ENCODE peak calls at places on chromosome 17, in ten cellular contexts. V is ovary, Q is endothelial cell of umbilical vein, H is gastrocnemius medialis, G is tibial nerve, F is heart left ventricle, Z is vagina, C is stomach, R is A549, B is spleen. Y is an unnamed sample.

GRCh38 chr17:77571562-77571981 is 386.9 kb upstream of the TNRC6C start:
- DNase-seq in Z (no peak), F (no peak), B (peak; percentile 72), C (peak; percentile 32), Q (peak; percentile 64), G (no peak), H (no peak), V (no peak), R (no peak), Y (peak; percentile 37)

GRCh38 chr17:35051579-35052239 is 11.8 kb downstream of the RFFL start:
- DNase-seq in Q (peak; percentile 65), C (no peak), F (no peak), R (no peak), B (no peak), G (no peak), Z (no peak), V (no peak), H (no peak), Y (no peak)

GRCh38 chr17:14330492-14330920 is 29.6 kb downstream of the HS3ST3B1 start:
- DNase-seq in F (no peak), Q (no peak), B (no peak), V (no peak), R (no peak), H (no peak), Z (no peak), G (no peak), C (no peak), Y (no peak)

GRCh38 chr17:41629826-41630670 is 5.7 kb upstream of the KRT17 start:
- DNase-seq in C (no peak), F (peak; percentile 28), B (peak; percentile 22), R (no peak), Q (no peak), V (no peak), H (no peak), G (no peak), Z (no peak), Y (no peak)

GRCh38 chr17:67504182-67504581 is 127.1 kb downstream of the PITPNC1 start:
- DNase-seq in R (no peak), G (no peak), Z (no peak), V (no peak), B (no peak), F (no peak), Q (no peak), C (no peak), H (no peak), Y (no peak)

GRCh38 chr17:34601431-34601830 is 22.0 kb downstream of the TMEM132E start:
- DNase-seq in B (no peak), G (no peak), Z (no peak), Q (no peak), F (no peak), C (no peak), V (no peak), R (no peak), H (no peak), Y (no peak)

GRCh38 chr17:32124985-32125847 is 17.1 kb upstream of the RHOT1 start:
- DNase-seq in Q (no peak), V (no peak), H (no peak), B (no peak), R (peak; percentile 57), G (no peak), F (no peak), C (peak; percentile 70), Z (no peak), Y (no peak)

GRCh38 chr17:58421711-58422110 is 4.4 kb upstream of the RNF43 start:
- DNase-seq in H (no peak), G (no peak), Q (no peak), B (no peak), R (no peak), Z (no peak), C (no peak), V (no peak), F (no peak), Y (no peak)

GRCh38 chr17:69864531-69864930 is 210.5 kb upstream of the KCNJ16 start:
- DNase-seq in Z (no peak), F (no peak), G (no peak), H (no peak), B (no peak), R (no peak), Q (no peak), C (no peak), V (no peak), Y (no peak)

GRCh38 chr17:10661377-10661906 is 4.3 kb upstream of the MYH3 start:
- DNase-seq in Z (no peak), R (no peak), B (no peak), F (no peak), C (no peak), Q (no peak), H (no peak), V (no peak), G (no peak), Y (no peak)

GRCh38 chr17:6056104-6056503 is 14.1 kb upstream of the WSCD1 start:
- DNase-seq in Z (no peak), V (no peak), F (no peak), G (no peak), H (no peak), R (no peak), Q (no peak), C (no peak), B (no peak), Y (no peak)

GRCh38 chr17:40313660-40314556 is 4.9 kb downstream of the RARA start:
- DNase-seq in H (peak; percentile 68), Z (no peak), V (no peak), G (no peak), F (no peak), C (no peak), Q (no peak), B (no peak), R (peak; percentile 61), Y (no peak)

GRCh38 chr17:9837551-9838471 is 12.1 kb downstream of the GLP2R start:
- DNase-seq in V (peak; percentile 46), H (peak; percentile 58), Z (peak; percentile 92), G (peak; percentile 51), R (peak; percentile 98), B (no peak), Q (no peak), C (no peak), F (peak; percentile 73), Y (peak; percentile 79)

GRCh38 chr17:39634384-39634871 is 2.5 kb upstream of the STARD3 start:
- DNase-seq in V (no peak), Z (no peak), H (no peak), G (no peak), F (no peak), R (peak; percentile 68), C (no peak), B (no peak), Q (peak; percentile 47), Y (no peak)

GRCh38 chr17:37741334-37742113 is 3.3 kb downstream of the HNF1B start:
- DNase-seq in R (no peak), G (no peak), V (no peak), F (no peak), H (no peak), Q (peak; percentile 28), B (no peak), C (no peak), Z (no peak), Y (no peak)

GRCh38 chr17:7403902-7404736 is at the start of gene TMEM256:
- DNase-seq in V (peak; percentile 97), C (peak; percentile 99), R (peak; percentile 100), Q (peak; percentile 99), F (peak; percentile 99), G (peak; percentile 99), H (peak; percentile 100), Z (peak; percentile 100), B (peak; percentile 98), Y (peak; percentile 100)

GRCh38 chr17:79476074-79476473 is 134.8 kb downstream of the RBFOX3 start:
- DNase-seq in C (no peak), H (no peak), R (no peak), V (no peak), F (no peak), G (no peak), Z (no peak), Q (no peak), B (no peak), Y (no peak)

GRCh38 chr17:14201087-14201486 is 35.6 kb downstream of the CDRT15 start:
- DNase-seq in Q (peak; percentile 9), G (no peak), H (no peak), R (no peak), C (no peak), F (no peak), V (no peak), B (no peak), Z (no peak), Y (no peak)

GRCh38 chr17:63773272-63774140 is at the start of gene CCDC47:
- DNase-seq in Z (peak; percentile 100), R (peak; percentile 100), F (peak; percentile 99), Q (peak; percentile 99), B (peak; percentile 99), V (peak; percentile 98), H (peak; percentile 99), C (peak; percentile 99), G (peak; percentile 98), Y (peak; percentile 99)
- TF ChIP-seq POLR2A in Z (peak; percentile 97), R (peak; percentile 94), F (peak; percentile 79), Q (peak; percentile 89), B (peak; percentile 94), V (peak; percentile 99), H (peak; percentile 97), C (peak; percentile 92), G (peak; percentile 89), Y (peak; percentile 89)

GRCh38 chr17:2593846-2594656 is 597 bp downstream of the PAFAH1B1 start:
- DNase-seq in Z (no peak), Q (peak; percentile 73), C (peak; percentile 82), G (peak; percentile 79), R (peak; percentile 88), F (peak; percentile 89), V (peak; percentile 82), B (peak; percentile 95), H (peak; percentile 78), Y (peak; percentile 89)
- TF ChIP-seq CTCF in Z (no peak), Q (no peak), C (no peak), G (no peak), R (no peak), F (no peak), V (no peak), B (no peak), H (no peak), Y (no peak)

DNA sequence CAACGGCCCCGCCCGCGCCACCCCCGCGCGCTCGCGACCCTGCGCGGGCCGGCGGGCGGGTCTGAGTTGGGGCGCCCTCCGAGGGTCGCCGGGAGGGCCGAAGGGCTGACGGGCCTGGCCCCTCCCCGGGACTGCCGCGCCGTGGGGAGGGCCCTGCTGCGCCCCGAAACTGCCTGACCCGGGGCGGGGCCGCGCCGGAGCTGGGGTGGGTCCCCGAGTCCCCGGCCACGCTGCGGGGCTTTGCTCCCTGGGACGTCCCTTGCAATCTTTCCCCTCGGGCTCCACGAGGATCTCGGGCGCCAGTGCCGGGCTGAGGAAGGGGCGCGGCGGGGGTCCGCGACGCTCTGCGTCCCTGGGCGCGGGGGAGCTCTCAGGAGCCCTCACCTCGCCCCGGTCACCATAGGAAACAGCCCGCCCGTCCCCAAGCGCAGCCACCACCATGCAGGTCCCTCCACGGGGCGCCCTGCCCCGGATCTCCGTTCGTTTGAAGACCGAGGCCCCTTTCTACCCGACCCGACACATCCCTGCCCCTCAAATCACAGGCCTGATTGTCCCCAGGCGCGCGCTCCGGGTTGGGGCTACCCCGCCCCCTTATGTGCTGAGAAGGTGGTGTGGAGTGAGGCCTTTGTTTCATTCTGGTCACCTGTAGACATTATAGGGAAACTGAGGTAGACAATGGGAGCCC is 527 bp upstream of the ACTG1 start:
- DNase-seq in F (no peak), C (peak; percentile 70), H (peak; percentile 64), B (peak; percentile 94), V (peak; percentile 73), G (peak; percentile 66), Z (no peak), Q (no peak), R (peak; percentile 89), Y (peak; percentile 67)
- TF ChIP-seq POLR2A in F (peak; percentile 83), C (no peak), H (peak; percentile 95), B (no peak), V (peak; percentile 77), G (peak; percentile 39), Z (peak; percentile 80), Q (no peak), R (no peak), Y (peak; percentile 39)

GRCh38 chr17:73192894-73193701 is at the start of gene COG1:
- DNase-seq in Z (no peak), G (peak; percentile 75), V (peak; percentile 79), Q (peak; percentile 86), C (peak; percentile 91), H (peak; percentile 82), F (peak; percentile 95), R (peak; percentile 91), B (peak; percentile 97), Y (peak; percentile 85)
- TF ChIP-seq CTCF in Z (no peak), G (no peak), V (no peak), Q (no peak), C (no peak), H (no peak), F (no peak), R (no peak), B (no peak), Y (no peak)

Y was measured in testis.